ENCODE peak calls at places on chromosomes 13 and 19, in six cellular contexts. G is A549, V is endothelial cell of umbilical vein, B is HepG2, K is H1, Q is K562. O is an unnamed sample.

GRCh38 chr13:26300140-26300539 is 46.2 kb downstream of the CDK8 start:
- DNase-seq in G (no peak), V (peak; percentile 15), B (no peak), K (no peak), Q (peak; percentile 27), O (no peak)

GRCh38 chr13:61600360-61601033 is 184.8 kb upstream of the PCDH20 start:
- DNase-seq in G (no peak), V (no peak), B (no peak), K (no peak), Q (no peak), O (no peak)

GRCh38 chr13:73335226-73335625 is 276.4 kb downstream of the KLF5 start:
- DNase-seq in G (peak; percentile 45), V (peak; percentile 57), B (no peak), K (no peak), Q (no peak), O (no peak)

GRCh38 chr19:20431826-20432225 is 133.8 kb downstream of the ZNF737 start:
- DNase-seq in G (no peak), V (no peak), B (no peak), K (no peak), Q (no peak), O (no peak)

GRCh38 chr19:55173717-55174409 is 6.2 kb downstream of the SYT5 start:
- DNase-seq in G (peak; percentile 95), V (no peak), B (peak; percentile 39), K (no peak), Q (peak; percentile 94), O (peak; percentile 96)

GRCh38 chr13:42478531-42479156 is 95.3 kb upstream of the TNFSF11 start:
- DNase-seq in G (peak; percentile 2), V (peak; percentile 26), B (no peak), K (no peak), Q (no peak), O (no peak)

GRCh38 chr19:45913874-45914830 is at the start of gene NANOS2:
- DNase-seq in G (no peak), V (peak; percentile 32), B (peak; percentile 50), K (peak; percentile 54), Q (peak; percentile 79), O (peak; percentile 94)

GRCh38 chr19:49492573-49493411 is 3.4 kb upstream of the RPS11 start:
- DNase-seq in G (no peak), V (peak; percentile 28), B (peak; percentile 54), K (no peak), Q (peak; percentile 73), O (no peak)

GRCh38 chr13:64855506-64855905 is 2374.6 kb downstream of the PCDH9 start:
- DNase-seq in G (no peak), V (peak; percentile 78), B (no peak), K (no peak), Q (no peak), O (no peak)

GRCh38 chr13:109844396-109844795 is 58.0 kb upstream of the IRS2 start:
- DNase-seq in G (no peak), V (no peak), B (no peak), K (no peak), Q (no peak), O (no peak)

GRCh38 chr13:20424959-20425358 is 100.7 kb downstream of the CRYL1 start:
- DNase-seq in G (no peak), V (no peak), B (no peak), K (no peak), Q (no peak), O (no peak)

GRCh38 chr19:38211779-38212178 is 12.2 kb downstream of the DPF1 start:
- DNase-seq in G (no peak), V (no peak), B (no peak), K (no peak), Q (no peak), O (peak; percentile 72)

GRCh38 chr13:30334663-30335386 is 27.5 kb upstream of the KATNAL1 start:
- DNase-seq in G (peak; percentile 25), V (peak; percentile 37), B (peak; percentile 80), K (no peak), Q (peak; percentile 73), O (peak; percentile 25)

GRCh38 chr13:46389457-46389856 is 2.4 kb upstream of the RUBCNL start:
- DNase-seq in G (no peak), V (no peak), B (no peak), K (no peak), Q (no peak), O (no peak)

GRCh38 chr19:41998246-41999020 is 4.4 kb upstream of the ATP1A3 start:
- DNase-seq in G (peak; percentile 86), V (no peak), B (peak; percentile 17), K (no peak), Q (peak; percentile 74), O (peak; percentile 80)

GRCh38 chr13:110976785-110977184 is 61.9 kb upstream of the ANKRD10 start:
- DNase-seq in G (no peak), V (no peak), B (no peak), K (no peak), Q (peak; percentile 49), O (no peak)

GRCh38 chr13:41722684-41723083 is 238.2 kb downstream of the VWA8 start:
- DNase-seq in G (no peak), V (no peak), B (no peak), K (no peak), Q (peak; percentile 27), O (no peak)

GRCh38 chr13:31046711-31047279 is 114.3 kb downstream of the TEX26 start:
- DNase-seq in G (no peak), V (no peak), B (no peak), K (no peak), Q (no peak), O (no peak)

GRCh38 chr19:7636691-7637373 is at the start of gene STXBP2:
- DNase-seq in G (peak; percentile 77), V (peak; percentile 34), B (peak; percentile 61), K (peak; percentile 64), Q (peak; percentile 87), O (peak; percentile 90)

GRCh38 chr19:11558881-11559828 is at the start of gene ELOF1:
- DNase-seq in G (peak; percentile 94), V (peak; percentile 97), B (peak; percentile 96), K (peak; percentile 95), Q (peak; percentile 100), O (peak; percentile 98)

GRCh38 chr19:44657211-44657921 is 13.7 kb downstream of the PVR start:
- DNase-seq in G (peak; percentile 87), V (peak; percentile 60), B (peak; percentile 62), K (no peak), Q (peak; percentile 76), O (peak; percentile 90)

GRCh38 chr13:99894835-99895427 is 76.6 kb downstream of the ZIC5 start:
- DNase-seq in G (no peak), V (peak; percentile 11), B (no peak), K (no peak), Q (no peak), O (peak; percentile 41)

GRCh38 chr19:54473071-54473941 is at the start of gene CDC42EP5:
- DNase-seq in G (no peak), V (peak; percentile 90), B (no peak), K (no peak), Q (peak; percentile 43), O (no peak)

DNA sequence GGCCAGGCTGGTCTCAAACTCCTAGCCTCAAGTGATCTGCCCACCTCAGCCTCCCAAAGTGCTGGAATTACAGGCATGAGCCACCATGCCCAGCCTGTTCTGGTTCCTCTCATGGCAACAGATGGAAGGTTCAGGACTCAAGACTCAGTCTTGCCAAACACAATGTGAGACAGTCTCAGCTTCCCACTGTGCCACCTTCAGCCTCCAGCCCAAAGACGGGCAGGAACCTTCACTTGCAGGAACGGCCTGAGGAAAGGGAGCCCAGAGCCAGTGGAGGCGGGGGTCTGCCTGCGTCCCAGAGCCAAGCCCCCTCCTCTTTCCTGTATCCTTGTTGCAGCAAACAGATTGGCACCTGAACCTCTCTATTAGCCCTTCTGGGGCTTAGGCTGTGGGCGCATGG is 2.9 kb upstream of the CHST8 start:
- DNase-seq in G (no peak), V (no peak), B (no peak), K (no peak), Q (no peak), O (no peak)
- TF ChIP-seq JUN in G (no peak), V (no peak), B (no peak), K (no peak), Q (no peak), O (no peak)

GRCh38 chr13:114145256-114145655 is 12.8 kb upstream of the RASA3 start:
- DNase-seq in G (no peak), V (no peak), B (no peak), K (no peak), Q (no peak), O (no peak)
- TF ChIP-seq JUN in G (no peak), V (no peak), B (no peak), K (no peak), Q (no peak), O (no peak)

GRCh38 chr19:6425732-6426686 is 1.4 kb upstream of the KHSRP start:
- DNase-seq in G (no peak), V (no peak), B (peak; percentile 60), K (no peak), Q (peak; percentile 46), O (no peak)

GRCh38 chr19:6424939-6425731 is 524 bp upstream of the KHSRP start:
- DNase-seq in G (peak; percentile 97), V (peak; percentile 100), B (peak; percentile 100), K (peak; percentile 100), Q (peak; percentile 100), O (peak; percentile 99)

GRCh38 chr19:6424190-6424938 is at the start of gene KHSRP:
- DNase-seq in G (no peak), V (no peak), B (no peak), K (no peak), Q (peak; percentile 58), O (no peak)

GRCh38 chr19:6421075-6422014 is 3.3 kb downstream of the KHSRP start:
- DNase-seq in G (no peak), V (no peak), B (no peak), K (no peak), Q (no peak), O (no peak)

DNA sequence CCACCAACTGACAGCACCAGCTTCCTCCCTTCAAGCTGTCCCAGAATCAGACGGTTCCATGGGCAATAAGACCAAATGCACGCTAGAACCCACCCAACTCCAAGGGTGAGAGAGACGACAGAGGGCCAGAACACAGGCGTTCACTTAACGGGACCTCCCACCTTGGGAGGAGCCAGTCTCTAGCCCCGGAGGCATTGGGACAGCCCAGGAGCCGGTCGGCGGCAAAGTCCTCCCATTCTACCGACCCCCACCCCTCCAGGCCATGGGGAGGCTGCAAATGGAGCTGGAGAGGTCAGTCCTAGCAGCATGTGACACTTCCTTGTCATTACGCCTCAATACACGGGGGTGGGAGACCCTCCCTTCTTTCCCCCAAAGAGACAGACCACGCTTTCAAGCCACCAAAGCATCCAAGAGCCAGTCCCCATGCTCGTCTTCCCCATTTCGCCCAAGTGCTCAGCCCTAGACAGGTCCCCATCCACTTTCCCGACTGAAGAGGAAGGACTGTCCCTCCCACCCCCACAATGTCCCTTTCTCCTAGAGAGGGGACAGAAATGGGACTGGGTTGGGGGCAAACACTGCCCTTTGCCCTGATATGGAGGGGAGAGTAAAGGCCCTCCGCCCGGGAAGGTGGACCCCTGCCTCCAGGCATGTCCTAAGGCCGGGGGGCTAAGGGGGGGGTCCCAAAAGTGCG is 967 bp downstream of the KHSRP start:
- DNase-seq in G (peak; percentile 36), V (peak; percentile 57), B (peak; percentile 49), K (no peak), Q (peak; percentile 76), O (peak; percentile 59)
- TF ChIP-seq JUN in G (no peak), V (no peak), B (no peak), K (no peak), Q (no peak), O (no peak)

DNA sequence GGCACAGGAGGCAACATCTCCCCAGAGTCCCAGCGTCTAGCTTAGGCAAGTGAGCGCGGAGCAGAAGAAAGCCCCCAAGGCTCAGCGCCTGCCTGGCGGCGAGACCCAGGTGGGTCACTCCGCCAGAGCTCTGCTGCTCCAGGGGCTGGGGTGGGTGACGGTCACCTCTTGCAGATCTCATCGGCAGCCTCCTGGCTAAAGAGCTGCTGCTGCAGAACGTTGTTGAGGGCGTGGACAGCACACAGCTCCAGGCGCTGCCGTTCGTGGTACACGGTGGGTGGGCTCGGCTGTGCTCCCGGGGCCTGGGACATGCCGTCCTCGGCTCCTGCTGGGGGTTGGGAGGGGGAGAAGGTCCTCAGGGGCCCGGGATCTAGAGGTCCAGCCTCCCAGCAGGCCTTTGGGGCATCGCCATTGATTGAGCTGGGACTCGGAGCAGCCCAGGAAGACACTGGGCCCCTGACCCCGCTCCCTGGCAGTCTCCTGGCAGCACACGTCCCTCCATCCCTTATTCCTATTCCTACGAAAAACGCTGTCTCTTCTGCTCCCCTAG is 795 bp downstream of the JOSD2 start:
- DNase-seq in G (no peak), V (no peak), B (no peak), K (no peak), Q (no peak), O (no peak)
- TF ChIP-seq JUN in G (no peak), V (no peak), B (no peak), K (no peak), Q (no peak), O (no peak)